ENCODE peak calls at places on chromosomes 16 and 17, in five cellular contexts. B is tibial nerve, M is mammary epithelial cell, S is gastrocnemius medialis, U is adipocyte. I is an unnamed sample. For H3K27me3, the result is how much of the 10 kb centered on the place peaks cover.

GRCh38 chr16:58656872-58657271 is 27.2 kb upstream of the CNOT1 start:
- DNase-seq in M (no peak), S (no peak), B (no peak), U (no peak), I (no peak)

GRCh38 chr16:725463-726187 is 618 bp downstream of the CCDC78 start:
- DNase-seq in U (no peak), S (no peak), B (no peak), M (no peak), I (no peak)

GRCh38 chr16:1707193-1707790 is 1.3 kb downstream of the MAPK8IP3 start:
- DNase-seq in U (peak), B (no peak), S (no peak), M (no peak), I (peak)

GRCh38 chr16:80375973-80376372 is 164.8 kb upstream of the DYNLRB2 start:
- DNase-seq in U (peak), M (no peak), S (no peak), B (no peak), I (no peak)

GRCh38 chr17:31060814-31061550 is 33.8 kb upstream of the NF1 start:
- DNase-seq in B (no peak), S (no peak), U (no peak), M (no peak), I (no peak)

GRCh38 chr17:48644910-48645557 is 18.9 kb upstream of the HOXB9 start:
- DNase-seq in M (no peak), B (no peak), S (no peak), U (no peak), I (no peak)

GRCh38 chr17:65307366-65308316 is 170.5 kb downstream of the RGS9 start:
- DNase-seq in S (no peak), B (no peak), M (no peak), U (no peak), I (no peak)

GRCh38 chr17:63983326-63983725 is 10.6 kb upstream of the SCN4A start:
- DNase-seq in B (no peak), S (peak), M (no peak), U (no peak), I (no peak)

GRCh38 chr17:33342025-33342424 is 48.9 kb upstream of the ASIC2 start:
- DNase-seq in S (no peak), B (no peak), U (no peak), M (no peak), I (no peak)

GRCh38 chr16:30949655-30950515 is 1.0 kb downstream of the ORAI3 start:
- DNase-seq in B (peak), S (peak), U (peak), M (peak), I (peak)

GRCh38 chr16:81431554-81432353 is 12.9 kb upstream of the CMIP start:
- DNase-seq in B (no peak), S (peak), M (no peak), U (peak), I (peak)

GRCh38 chr16:50591800-50592771 is 43.9 kb downstream of the NKD1 start:
- DNase-seq in S (peak), U (no peak), M (no peak), B (no peak), I (no peak)

GRCh38 chr17:27821318-27821717 is 21.0 kb upstream of the NOS2 start:
- DNase-seq in M (no peak), U (no peak), S (no peak), B (no peak), I (no peak)

GRCh38 chr16:30369091-30369937 is 980 bp downstream of the TBC1D10B start:
- DNase-seq in B (no peak), M (peak), U (peak), S (no peak), I (no peak)

GRCh38 chr17:53142890-53143289 is 679.8 kb upstream of the KIF2B start:
- DNase-seq in M (no peak), B (no peak), S (no peak), U (no peak), I (no peak)

GRCh38 chr17:39674702-39675389 is 6.6 kb downstream of the PNMT start:
- DNase-seq in B (no peak), S (no peak), M (no peak), U (no peak), I (no peak)

GRCh38 chr17:46859996-46860395 is 8.6 kb downstream of the WNT9B start:
- DNase-seq in M (no peak), U (no peak), S (no peak), B (no peak), I (no peak)

GRCh38 chr16:73043828-73044493 is 4.0 kb downstream of the ZFHX3 start:
- DNase-seq in U (peak), M (no peak), S (no peak), B (no peak), I (peak)
- H3K27me3 ChIP-seq in U (under half), M (under half), S (under half), B (under half), I (under half)

DNA sequence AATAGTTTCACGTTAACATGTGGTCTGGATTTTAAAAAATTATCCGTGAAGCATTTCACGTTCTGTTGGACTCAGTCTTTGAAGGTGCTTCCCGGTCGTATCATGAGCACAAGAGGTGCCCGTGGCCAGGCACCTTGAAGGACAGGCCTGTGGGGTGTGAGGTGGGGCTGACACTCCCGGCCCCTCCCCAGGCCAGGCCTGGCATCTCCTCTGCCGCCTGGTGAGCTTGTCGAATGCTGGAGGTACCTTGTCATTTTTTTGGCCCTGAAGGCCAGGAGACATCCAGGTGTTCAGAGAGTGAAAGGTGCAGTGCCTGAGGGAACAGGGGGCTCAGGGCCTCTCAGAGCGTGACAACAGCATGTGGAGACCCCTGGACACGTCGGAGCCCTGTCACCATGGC is 11.7 kb downstream of the ZNF469 start:
- DNase-seq in U (no peak), B (no peak), S (no peak), M (no peak), I (no peak)
- H3K27me3 ChIP-seq in U (under half), B (under half), S (under half), M (under half), I (under half)

GRCh38 chr17:80477647-80478478 is 1.5 kb upstream of the NPTX1 start:
- DNase-seq in S (peak), B (no peak), U (peak), M (peak), I (peak)
- H3K27me3 ChIP-seq in S (half or more), B (half or more), U (half or more), M (half or more), I (under half)

GRCh38 chr17:29157310-29157709 is 22.9 kb downstream of the MYO18A start:
- DNase-seq in U (no peak), B (no peak), S (no peak), M (no peak), I (no peak)

GRCh38 chr17:29158096-29158495 is 22.1 kb downstream of the MYO18A start:
- DNase-seq in U (peak), S (no peak), B (no peak), M (no peak), I (no peak)

GRCh38 chr17:29160253-29160652 is 19.9 kb downstream of the MYO18A start:
- DNase-seq in S (no peak), U (no peak), M (no peak), B (no peak), I (no peak)

GRCh38 chr17:29158515-29159275 is 21.5 kb downstream of the MYO18A start:
- DNase-seq in U (peak), S (no peak), M (no peak), B (no peak), I (peak)

DNA sequence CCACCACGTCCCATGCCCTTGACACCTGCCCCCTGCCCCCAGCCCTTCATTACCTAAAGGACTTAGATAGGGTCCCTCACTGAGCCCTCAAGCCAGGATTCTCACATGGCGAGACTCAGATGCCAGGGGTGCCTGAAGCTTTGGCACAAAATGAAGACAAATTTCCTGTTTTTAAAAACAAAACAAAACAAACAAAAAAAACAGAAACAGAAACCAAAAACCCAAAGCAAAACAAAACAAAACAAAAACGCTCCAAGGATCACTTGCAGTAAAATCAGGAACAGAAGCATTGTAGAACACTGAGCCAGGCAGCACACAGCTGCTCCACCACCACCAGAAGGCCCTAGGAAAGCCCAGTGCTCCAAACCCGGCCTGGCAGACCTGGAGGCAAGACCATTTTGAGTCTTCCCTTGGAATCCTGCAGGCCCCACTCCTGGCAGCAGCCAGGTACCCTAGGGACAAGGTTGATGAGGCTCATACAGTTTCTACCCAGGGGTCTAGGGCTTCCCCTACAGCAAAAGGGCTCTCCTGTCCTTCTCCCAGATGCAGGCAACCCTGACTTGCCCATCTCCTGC is 20.8 kb downstream of the MYO18A start:
- DNase-seq in U (peak), M (no peak), S (no peak), B (no peak), I (no peak)
- H3K27me3 ChIP-seq in U (under half), M (under half), S (under half), B (under half), I (under half)

GRCh38 chr17:79189264-79189663 is 114.6 kb downstream of the ENGASE start:
- DNase-seq in B (no peak), U (no peak), S (no peak), M (no peak), I (no peak)
- H3K27me3 ChIP-seq in B (half or more), U (half or more), S (half or more), M (under half), I (under half)

DNA sequence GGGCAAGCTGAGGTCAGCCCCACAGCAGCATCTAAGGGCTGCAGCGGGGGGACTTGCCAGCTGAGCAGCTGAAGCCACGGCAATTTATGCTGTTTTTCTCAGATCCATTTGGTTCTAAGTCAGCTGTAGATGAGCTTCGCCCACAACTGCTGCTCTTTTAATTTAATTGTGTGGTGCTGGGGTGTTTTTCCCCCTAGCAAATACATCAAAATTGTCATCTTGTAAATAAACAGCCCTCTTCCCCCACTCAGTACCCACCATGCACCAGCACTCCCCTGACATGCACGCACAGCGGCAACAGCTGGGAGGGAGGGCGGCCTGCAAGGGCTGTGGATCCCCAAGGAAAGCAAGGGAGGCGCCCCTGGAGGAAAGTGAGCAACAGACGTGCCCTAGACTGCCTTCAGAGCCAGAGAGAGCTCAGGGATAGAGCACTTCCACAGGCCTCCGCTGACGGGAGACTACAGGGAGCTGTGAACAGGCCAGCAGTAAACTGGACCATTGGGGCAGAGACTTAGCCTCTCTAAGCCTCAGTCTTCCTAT is 149.5 kb downstream of the TMEM132E start:
- DNase-seq in U (no peak), M (no peak), S (no peak), B (no peak), I (no peak)
- H3K27me3 ChIP-seq in U (under half), M (under half), S (under half), B (under half), I (under half)